ENCODE peak calls at places on chromosomes 2 and 18, in five cellular contexts. S is mucosa of gallbladder, P is lower leg skin, C is mucosa of descending colon, R is GM23248. F is an unnamed sample.

GRCh38 chr2:85288244-85288725 is 39.5 kb downstream of the TGOLN2 start:
- DNase-seq in C (no peak), R (peak), P (no peak), S (peak), F (peak)

GRCh38 chr2:117963446-117963845 is 50.4 kb downstream of the CCDC93 start:
- DNase-seq in C (no peak), R (peak), S (no peak), P (no peak), F (no peak)

GRCh38 chr18:34624551-34624950 is 85.5 kb upstream of the DTNA start:
- DNase-seq in C (no peak), S (no peak), P (no peak), R (peak), F (no peak)

GRCh38 chr18:55462652-55463051 is 125.3 kb downstream of the TCF4 start:
- DNase-seq in S (no peak), P (no peak), R (no peak), C (no peak), F (no peak)

GRCh38 chr2:183148967-183149366 is 24.7 kb downstream of the NUP35 start:
- DNase-seq in C (no peak), R (peak), P (no peak), S (no peak), F (no peak)

GRCh38 chr2:64858541-64859031 is 130.6 kb upstream of the SLC1A4 start:
- DNase-seq in P (no peak), R (peak), C (no peak), S (no peak), F (peak)

GRCh38 chr2:239584986-239585385 is 184.2 kb upstream of the HDAC4 start:
- DNase-seq in R (no peak), S (no peak), C (no peak), P (no peak), F (no peak)

GRCh38 chr2:165281387-165281786 is 42.2 kb downstream of the SCN2A start:
- DNase-seq in P (no peak), C (no peak), R (peak), S (no peak), F (no peak)

GRCh38 chr2:96530474-96531357 is 5.8 kb upstream of the ARID5A start:
- DNase-seq in C (no peak), P (no peak), R (no peak), S (no peak), F (no peak)

GRCh38 chr2:236193026-236193425 is 24.8 kb upstream of the GBX2 start:
- DNase-seq in P (no peak), S (no peak), C (no peak), R (no peak), F (no peak)

GRCh38 chr2:219285894-219286425 is 6.8 kb downstream of the DNAJB2 start:
- DNase-seq in C (no peak), P (no peak), S (no peak), R (peak), F (no peak)

GRCh38 chr2:212124597-212124996 is 414.0 kb downstream of the ERBB4 start:
- DNase-seq in P (no peak), R (peak), C (no peak), S (no peak), F (no peak)

GRCh38 chr2:204897561-204897960 is 352.3 kb downstream of the PARD3B start:
- DNase-seq in R (no peak), C (no peak), P (no peak), S (no peak), F (no peak)

GRCh38 chr2:173692068-173692467 is 273.1 kb downstream of the SP3 start:
- DNase-seq in C (no peak), R (no peak), S (no peak), P (no peak), F (no peak)

GRCh38 chr2:63052411-63053234 is 2.0 kb downstream of the OTX1 start:
- DNase-seq in R (no peak), C (no peak), S (no peak), P (no peak), F (peak)

GRCh38 chr18:25842665-25843064 is 247.7 kb downstream of the SS18 start:
- DNase-seq in C (no peak), P (no peak), S (no peak), R (no peak), F (no peak)

GRCh38 chr2:202005272-202005887 is 28.3 kb upstream of the FZD7 start:
- DNase-seq in C (no peak), S (no peak), P (peak), R (no peak), F (no peak)

GRCh38 chr2:238155051-238155760 is 3.6 kb upstream of the ERFE start:
- DNase-seq in S (no peak), C (peak), R (no peak), P (no peak), F (no peak)

GRCh38 chr2:170465241-170465640 is 249.9 kb upstream of the SP5 start:
- DNase-seq in C (no peak), S (no peak), R (no peak), P (no peak), F (no peak)

GRCh38 chr18:13516855-13517254 is 209.5 kb downstream of the FAM210A start:
- DNase-seq in R (no peak), S (no peak), C (no peak), P (no peak), F (no peak)

GRCh38 chr18:49519041-49519971 is 32.3 kb upstream of the C18orf32 start:
- DNase-seq in R (no peak), S (no peak), P (no peak), C (no peak), F (no peak)

GRCh38 chr2:216142540-216142939 is 33.4 kb downstream of the XRCC5 start:
- DNase-seq in C (no peak), S (no peak), R (peak), P (no peak), F (no peak)

GRCh38 chr2:25817630-25818029 is 60.7 kb downstream of the ASXL2 start:
- DNase-seq in R (no peak), S (no peak), P (no peak), C (no peak), F (no peak)

GRCh38 chr2:33451825-33452224 is 24.6 kb upstream of the RASGRP3 start:
- DNase-seq in S (no peak), R (no peak), P (no peak), C (no peak), F (no peak)

GRCh38 chr2:143778981-143779380 is 649.8 kb downstream of the ARHGAP15 start:
- DNase-seq in S (no peak), R (peak), P (no peak), C (no peak), F (no peak)

GRCh38 chr2:196486145-196486544 is 153.4 kb upstream of the CCDC150 start:
- DNase-seq in S (no peak), P (no peak), R (peak), C (no peak), F (no peak)

GRCh38 chr2:107735206-107735605 is 91.5 kb upstream of the RGPD4 start:
- DNase-seq in C (no peak), S (no peak), P (no peak), R (no peak), F (no peak)

GRCh38 chr2:160210599-160211138 is 10.6 kb upstream of the ITGB6 start:
- DNase-seq in S (peak), R (peak), P (peak), C (peak), F (peak)

GRCh38 chr18:35991696-35992095 is 19.2 kb downstream of the RMP24 start:
- DNase-seq in P (no peak), R (no peak), C (no peak), S (no peak), F (no peak)

GRCh38 chr2:167706800-167707199 is 540.6 kb downstream of the STK39 start:
- DNase-seq in S (no peak), C (no peak), P (no peak), R (no peak), F (no peak)

GRCh38 chr2:120821446-120822160 is 85.9 kb downstream of the GLI2 start:
- DNase-seq in R (no peak), C (no peak), P (no peak), S (no peak), F (no peak)

GRCh38 chr2:178553047-178553446 is 72.8 kb downstream of the PLEKHA3 start:
- DNase-seq in P (no peak), R (peak), C (no peak), S (no peak), F (no peak)

GRCh38 chr2:235314371-235314915 is 179.4 kb upstream of the AGAP1 start:
- DNase-seq in C (no peak), P (no peak), R (no peak), S (no peak), F (no peak)

GRCh38 chr2:3505771-3506170 is 13.6 kb downstream of the ADI1 start:
- DNase-seq in P (no peak), S (no peak), R (no peak), C (peak), F (peak)

GRCh38 chr2:20706217-20706616 is 39.3 kb downstream of the GDF7 start:
- DNase-seq in C (no peak), S (no peak), P (no peak), R (no peak), F (no peak)